ENCODE peak calls at places on chromosomes 7 and 10, in six cellular contexts. S is DND-41, G is endothelial cell of umbilical vein, T is IMR-90, Z is neuronal stem cell, U is colonic mucosa. P is an unnamed sample.

GRCh38 chr7:134949171-134949570 is 37.1 kb upstream of the AGBL3 start:
- DNase-seq in S (no peak), G (no peak), T (no peak), Z (no peak), U (no peak), P (peak)

GRCh38 chr7:119900996-119901395 is 372.0 kb upstream of the KCND2 start:
- DNase-seq in S (no peak), G (no peak), T (no peak), Z (no peak), U (no peak), P (no peak)

GRCh38 chr7:79461660-79462059 is 8.2 kb upstream of the MAGI2 start:
- DNase-seq in S (no peak), G (peak), T (peak), Z (no peak), U (no peak), P (peak)

GRCh38 chr7:91945476-91945875 is 4.8 kb downstream of the AKAP9 start:
- DNase-seq in S (no peak), G (no peak), T (peak), Z (no peak), U (no peak), P (peak)

GRCh38 chr7:132561763-132562162 is 14.5 kb downstream of the PLXNA4 start:
- DNase-seq in S (no peak), G (no peak), T (no peak), Z (no peak), U (no peak), P (no peak)

GRCh38 chr7:18861514-18861913 is 255.9 kb downstream of the TWIST1 start:
- DNase-seq in S (no peak), G (no peak), T (peak), Z (no peak), U (no peak), P (peak)

GRCh38 chr7:47266131-47266706 is 315.7 kb downstream of the TNS3 start:
- DNase-seq in S (peak), G (peak), T (peak), Z (peak), U (peak), P (peak)

GRCh38 chr7:46534593-46535271 is 613.7 kb upstream of the IGFBP3 start:
- DNase-seq in S (no peak), G (peak), T (peak), Z (peak), U (peak), P (peak)

GRCh38 chr10:126393076-126393475 is 4.8 kb upstream of the ADAM12 start:
- DNase-seq in S (no peak), G (no peak), T (no peak), Z (no peak), U (no peak), P (no peak)

GRCh38 chr7:45599851-45600706 is 25.9 kb downstream of the ADCY1 start:
- DNase-seq in S (no peak), G (no peak), T (no peak), Z (no peak), U (peak), P (no peak)

GRCh38 chr10:77416327-77417135 is 221.1 kb downstream of the KCNMA1 start:
- DNase-seq in S (no peak), G (no peak), T (peak), Z (no peak), U (no peak), P (peak)

GRCh38 chr7:100472121-100472851 is 6.7 kb downstream of the TSC22D4 start:
- DNase-seq in S (no peak), G (no peak), T (no peak), Z (no peak), U (no peak), P (no peak)

GRCh38 chr7:86904949-86905834 is 154.3 kb downstream of the ELAPOR2 start:
- DNase-seq in S (peak), G (peak), T (peak), Z (peak), U (peak), P (peak)

GRCh38 chr7:74441801-74442200 is 11.9 kb upstream of the GTF2IRD1 start:
- DNase-seq in S (no peak), G (no peak), T (peak), Z (no peak), U (no peak), P (no peak)

GRCh38 chr10:35194906-35195305 is 68.3 kb downstream of the CREM start:
- DNase-seq in S (no peak), G (peak), T (peak), Z (no peak), U (no peak), P (peak)

GRCh38 chr10:121927361-121927840 is 430 bp downstream of the ATE1 start:
- DNase-seq in S (peak), G (no peak), T (peak), Z (no peak), U (peak), P (peak)

GRCh38 chr7:30772984-30773383 is 1.8 kb downstream of the MINDY4 start:
- DNase-seq in S (no peak), G (no peak), T (no peak), Z (no peak), U (no peak), P (no peak)

GRCh38 chr7:99393363-99394187 is 14.8 kb downstream of the PDAP1 start:
- DNase-seq in S (no peak), G (no peak), T (no peak), Z (peak), U (no peak), P (peak)
- H3K9ac ChIP-seq in S (no peak), G (no peak), T (no peak), Z (peak), U (no peak), P (no peak)

GRCh38 chr10:109967739-109968088 is 40.1 kb upstream of the ADD3 start:
- DNase-seq in S (no peak), G (no peak), T (no peak), Z (no peak), U (no peak), P (no peak)
- H3K9ac ChIP-seq in S (no peak), G (peak), T (peak), Z (no peak), U (no peak), P (peak)

GRCh38 chr10:29879862-29880261 is 179.5 kb downstream of the JCAD start:
- DNase-seq in S (no peak), G (no peak), T (no peak), Z (no peak), U (no peak), P (no peak)

GRCh38 chr10:29880856-29881255 is 178.5 kb downstream of the JCAD start:
- DNase-seq in S (no peak), G (no peak), T (no peak), Z (no peak), U (no peak), P (no peak)

GRCh38 chr10:29876008-29876555 is 183.3 kb downstream of the JCAD start:
- DNase-seq in S (no peak), G (no peak), T (no peak), Z (no peak), U (no peak), P (no peak)

GRCh38 chr10:29877798-29878491 is 181.4 kb downstream of the JCAD start:
- DNase-seq in S (no peak), G (peak), T (no peak), Z (no peak), U (no peak), P (no peak)

DNA sequence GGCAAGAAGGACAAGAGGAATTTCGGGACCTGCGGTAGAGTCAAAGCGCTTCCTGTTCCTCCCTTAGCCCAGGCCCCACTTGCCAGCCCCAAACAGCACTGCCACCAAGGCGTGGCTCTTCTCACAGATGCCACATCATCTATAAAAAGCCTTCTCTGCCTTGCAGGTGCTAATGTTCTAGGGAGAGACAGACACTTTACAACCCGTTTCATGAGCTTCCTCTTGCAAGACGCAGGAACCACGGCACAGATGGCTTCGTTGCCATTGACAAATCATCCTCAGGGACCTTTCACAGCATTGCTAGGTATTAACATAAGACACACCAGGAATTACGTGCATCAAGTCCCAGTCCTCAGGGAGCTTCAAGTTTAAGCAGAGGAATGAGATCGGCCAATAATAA is 180.9 kb downstream of the JCAD start:
- DNase-seq in S (peak), G (no peak), T (no peak), Z (no peak), U (no peak), P (no peak)
- H3K9ac ChIP-seq in S (no peak), G (no peak), T (no peak), Z (no peak), U (no peak), P (no peak)

GRCh38 chr10:49157229-49157628 is 23.4 kb upstream of the FAM170B start:
- DNase-seq in S (no peak), G (no peak), T (no peak), Z (no peak), U (no peak), P (no peak)

GRCh38 chr10:49160814-49161213 is 27.0 kb upstream of the FAM170B start:
- DNase-seq in S (no peak), G (no peak), T (no peak), Z (no peak), U (no peak), P (no peak)

GRCh38 chr10:49160110-49160509 is 26.3 kb upstream of the FAM170B start:
- DNase-seq in S (no peak), G (no peak), T (no peak), Z (no peak), U (no peak), P (no peak)

GRCh38 chr10:49158915-49159314 is 25.1 kb upstream of the FAM170B start:
- DNase-seq in S (no peak), G (no peak), T (peak), Z (no peak), U (no peak), P (no peak)

DNA sequence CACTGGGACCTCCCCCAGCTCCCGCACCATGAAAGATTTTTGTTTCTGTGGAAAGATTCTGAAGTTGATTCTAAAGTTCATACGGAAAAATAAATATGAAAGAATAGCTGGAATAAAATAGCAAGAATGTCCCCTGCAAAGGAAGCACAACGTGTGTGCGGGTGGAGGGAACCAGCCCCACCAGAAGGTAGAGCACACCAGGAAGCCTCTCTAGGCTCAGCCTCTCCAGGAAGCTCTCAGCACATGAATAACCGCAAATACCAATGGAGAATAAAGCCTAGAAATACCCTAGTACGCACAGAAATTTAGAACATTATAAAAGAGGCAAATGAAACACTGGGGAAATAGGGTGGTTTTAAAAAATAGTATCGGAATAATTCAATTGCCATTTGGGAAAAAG is 24.6 kb upstream of the FAM170B start:
- DNase-seq in S (peak), G (no peak), T (no peak), Z (no peak), U (no peak), P (no peak)
- H3K9ac ChIP-seq in S (no peak), G (no peak), T (no peak), Z (no peak), U (no peak), P (no peak)

GRCh38 chr7:130825819-130826218 is 91.8 kb upstream of the KLF14 start:
- DNase-seq in S (no peak), G (no peak), T (no peak), Z (no peak), U (no peak), P (no peak)

GRCh38 chr7:130818056-130818455 is 84.0 kb upstream of the KLF14 start:
- DNase-seq in S (no peak), G (peak), T (no peak), Z (no peak), U (no peak), P (no peak)

GRCh38 chr7:130823060-130823459 is 89.1 kb upstream of the KLF14 start:
- DNase-seq in S (no peak), G (no peak), T (no peak), Z (no peak), U (no peak), P (peak)

GRCh38 chr7:130821864-130822263 is 87.9 kb upstream of the KLF14 start:
- DNase-seq in S (no peak), G (no peak), T (no peak), Z (no peak), U (no peak), P (peak)

GRCh38 chr7:130822642-130823041 is 88.6 kb upstream of the KLF14 start:
- DNase-seq in S (no peak), G (no peak), T (peak), Z (no peak), U (no peak), P (peak)
- H3K9ac ChIP-seq in S (no peak), G (no peak), T (no peak), Z (no peak), U (no peak), P (peak)

GRCh38 chr10:55793024-55793423 is 568.0 kb downstream of the ZWINT start:
- DNase-seq in S (no peak), G (no peak), T (no peak), Z (no peak), U (no peak), P (no peak)
- H3K9ac ChIP-seq in S (no peak), G (no peak), T (no peak), Z (no peak), U (no peak), P (no peak)

DNA sequence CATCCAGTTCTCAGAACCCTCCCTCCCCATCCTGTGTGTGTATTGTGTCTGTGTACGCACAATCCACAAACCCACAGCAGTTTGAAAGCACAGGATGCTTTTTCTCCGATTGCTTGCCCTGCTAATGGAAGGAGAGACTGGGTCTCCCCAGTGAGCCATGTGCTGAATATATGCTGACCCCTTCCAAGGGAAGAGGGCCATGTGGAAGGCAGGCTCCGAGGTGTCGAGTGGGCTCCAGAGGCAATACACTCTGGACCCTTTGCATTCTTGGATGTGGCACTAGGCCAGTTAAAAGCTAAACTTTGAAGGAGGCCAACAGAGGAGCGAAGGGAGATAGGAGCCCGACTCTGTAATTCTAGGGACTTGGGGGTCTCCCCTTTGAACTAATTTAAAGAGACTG is 10.7 kb downstream of the DUSP5 start:
- DNase-seq in S (no peak), G (no peak), T (no peak), Z (no peak), U (no peak), P (no peak)
- H3K9ac ChIP-seq in S (no peak), G (peak), T (no peak), Z (no peak), U (no peak), P (no peak)

GRCh38 chr7:130732980-130733865 is 784 bp downstream of the KLF14 start:
- DNase-seq in S (no peak), G (no peak), T (peak), Z (no peak), U (peak), P (peak)
- H3K9ac ChIP-seq in S (no peak), G (no peak), T (no peak), Z (peak), U (no peak), P (peak)

DNA sequence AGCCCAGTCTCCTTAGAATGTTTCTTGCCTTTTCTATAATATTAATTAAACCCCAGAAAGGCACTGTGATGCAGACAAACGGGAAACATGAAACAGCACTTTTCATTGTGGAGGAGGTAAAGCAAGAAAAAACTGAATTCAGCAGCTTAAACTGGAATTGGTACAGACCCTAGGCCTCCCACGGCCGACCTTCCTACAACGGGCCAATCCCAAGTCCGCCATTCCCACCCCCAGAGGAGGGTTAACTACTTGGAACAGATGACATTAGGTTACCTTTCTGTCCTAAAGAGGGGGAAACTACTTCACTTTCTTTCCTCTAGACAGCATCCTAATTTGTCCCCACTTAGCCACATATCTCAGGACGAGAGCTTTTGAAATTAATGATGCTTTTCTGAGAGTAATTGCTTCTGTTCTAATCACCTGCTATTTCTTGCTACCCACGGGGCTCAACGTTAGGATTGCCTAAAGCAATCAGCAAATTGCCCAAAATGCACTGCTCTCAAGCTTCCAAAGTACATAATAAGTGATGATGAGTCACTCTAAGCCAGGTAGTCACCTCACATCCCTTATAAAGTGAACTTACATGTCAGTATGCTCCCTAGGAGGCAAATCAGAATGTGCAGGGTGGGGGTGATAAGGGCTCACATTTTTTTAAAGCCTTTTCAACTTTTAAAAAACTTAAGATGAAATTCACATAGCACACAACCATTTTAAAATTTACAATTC is 36.7 kb downstream of the LSM5 start:
- DNase-seq in S (no peak), G (no peak), T (no peak), Z (no peak), U (no peak), P (no peak)
- H3K9ac ChIP-seq in S (no peak), G (no peak), T (no peak), Z (no peak), U (no peak), P (no peak)

P was measured in GM23248.